ENCODE peak calls at places on chromosome 20, in seven cellular contexts. J is PC-9, B is Panc1, I is tibial artery, V is lower leg skin, T is MM.1S, R is kidney. W is an unnamed sample.

GRCh38 chr20:9235518-9235917 is 166.6 kb downstream of the PLCB4 start:
- DNase-seq in R (no peak), J (peak), B (no peak), I (no peak), V (no peak), T (no peak), W (peak)

GRCh38 chr20:8400461-8400860 is 268.4 kb downstream of the PLCB1 start:
- DNase-seq in J (no peak), B (no peak), I (no peak), V (no peak), T (no peak), R (no peak), W (no peak)

GRCh38 chr20:43824699-43825402 is 89.8 kb upstream of the TOX2 start:
- DNase-seq in R (no peak), V (no peak), T (no peak), B (no peak), I (no peak), J (peak), W (peak)

GRCh38 chr20:37042986-37043972 is 52.5 kb downstream of the RBL1 start:
- DNase-seq in T (peak), R (no peak), I (no peak), J (no peak), V (no peak), B (no peak), W (no peak)

GRCh38 chr20:64142546-64142945 is 21.7 kb upstream of the MYT1 start:
- DNase-seq in R (peak), T (no peak), V (no peak), J (no peak), B (no peak), I (peak), W (no peak)

GRCh38 chr20:4780245-4780644 is 58.5 kb downstream of the PRND start:
- DNase-seq in I (no peak), B (no peak), R (no peak), V (no peak), T (no peak), J (no peak), W (no peak)

GRCh38 chr20:1370548-1371110 is 22.2 kb downstream of the FKBP1A start:
- DNase-seq in T (no peak), V (no peak), J (no peak), I (no peak), R (no peak), B (no peak), W (no peak)

GRCh38 chr20:1907586-1907985 is 12.4 kb downstream of the SIRPA start:
- DNase-seq in T (no peak), V (no peak), J (no peak), B (no peak), I (no peak), R (no peak), W (peak)

GRCh38 chr20:1160496-1160895 is 24.3 kb downstream of the TMEM74B start:
- DNase-seq in T (no peak), V (no peak), R (no peak), B (no peak), I (no peak), J (no peak), W (no peak)

GRCh38 chr20:43977252-43977651 is 62.6 kb downstream of the TOX2 start:
- DNase-seq in R (no peak), T (no peak), B (no peak), V (no peak), J (no peak), I (no peak), W (peak)

GRCh38 chr20:54345301-54345724 is 130.1 kb upstream of the DOK5 start:
- DNase-seq in T (no peak), B (peak), I (no peak), R (no peak), V (no peak), J (peak), W (peak)

GRCh38 chr20:61662226-61662945 is 403.3 kb downstream of the TAF4 start:
- DNase-seq in R (no peak), J (no peak), B (no peak), I (no peak), T (no peak), V (no peak), W (no peak)

GRCh38 chr20:11686900-11687543 is 230.7 kb upstream of the BTBD3 start:
- DNase-seq in R (peak), J (no peak), T (no peak), B (no peak), I (no peak), V (no peak), W (peak)

GRCh38 chr20:63825331-63826118 is 5.5 kb downstream of the ZBTB46 start:
- DNase-seq in T (no peak), V (no peak), B (no peak), I (no peak), R (no peak), J (peak), W (no peak)

GRCh38 chr20:5773589-5773988 is 23.4 kb downstream of the SHLD1 start:
- DNase-seq in B (no peak), J (no peak), T (no peak), R (no peak), V (no peak), I (no peak), W (no peak)

GRCh38 chr20:9375221-9375681 is 139.1 kb upstream of the LAMP5 start:
- DNase-seq in V (no peak), R (no peak), T (no peak), J (no peak), B (no peak), I (no peak), W (peak)

GRCh38 chr20:21609981-21610380 is 95.5 kb upstream of the PAX1 start:
- DNase-seq in J (no peak), B (no peak), V (no peak), T (no peak), I (no peak), R (no peak), W (no peak)

GRCh38 chr20:47725248-47725973 is 59.9 kb downstream of the SULF2 start:
- DNase-seq in I (peak), B (peak), R (peak), V (peak), J (peak), T (peak), W (peak)

GRCh38 chr20:21361266-21361665 is 36.1 kb downstream of the NKX2-4 start:
- DNase-seq in I (no peak), V (no peak), R (no peak), B (no peak), J (no peak), T (no peak), W (no peak)

GRCh38 chr20:47859255-47859654 is 74.0 kb upstream of the SULF2 start:
- DNase-seq in B (no peak), I (no peak), V (no peak), J (no peak), T (no peak), R (no peak), W (no peak)

GRCh38 chr20:58407201-58407873 is 18.3 kb downstream of the VAPB start:
- DNase-seq in V (no peak), B (no peak), I (no peak), R (no peak), T (no peak), J (no peak), W (no peak)

GRCh38 chr20:58930496-58930895 is 50.6 kb upstream of the NELFCD start:
- DNase-seq in T (no peak), R (no peak), I (no peak), V (no peak), J (no peak), B (no peak), W (no peak)

GRCh38 chr20:34604980-34605788 is 46.7 kb downstream of the MAP1LC3A start:
- DNase-seq in T (no peak), J (no peak), R (no peak), I (no peak), V (no peak), B (no peak), W (peak)

GRCh38 chr20:23034721-23035671 is at the start of gene SSTR4:
- DNase-seq in I (no peak), J (no peak), V (no peak), T (no peak), B (no peak), R (no peak), W (no peak)

GRCh38 chr20:48214601-48215000 is 429.3 kb upstream of the SULF2 start:
- DNase-seq in R (no peak), I (no peak), J (peak), B (no peak), V (no peak), T (no peak), W (no peak)

GRCh38 chr20:58875111-58875510 is 22.6 kb downstream of the GNAS start:
- DNase-seq in T (no peak), R (no peak), V (no peak), J (no peak), B (no peak), I (no peak), W (no peak)

GRCh38 chr20:7161690-7162089 is 394.2 kb downstream of the BMP2 start:
- DNase-seq in J (no peak), R (no peak), T (no peak), V (no peak), B (no peak), I (no peak), W (peak)
- TF ChIP-seq CTCF in J (peak), R (peak), T (peak), V (no peak), B (peak), I (no peak), W (peak)

DNA sequence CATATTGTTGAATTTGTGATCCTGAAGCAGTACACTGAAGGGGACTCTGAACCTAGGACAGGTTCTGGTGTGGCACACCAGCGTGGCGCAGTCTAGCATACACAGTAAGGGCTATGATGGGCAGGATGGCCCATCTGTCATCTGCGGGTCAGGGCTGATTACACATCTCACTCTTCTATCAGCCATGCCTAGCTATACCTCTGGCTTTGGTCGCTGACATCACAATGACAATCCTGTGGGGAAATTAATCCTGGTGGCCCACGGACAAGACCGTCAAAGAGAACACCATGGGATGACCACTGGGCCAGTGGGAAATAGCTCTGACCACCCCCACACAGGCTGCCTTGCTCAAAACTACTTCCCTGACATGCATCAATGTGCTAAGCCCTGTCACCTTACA is 2.8 kb downstream of the SNHG17 start:
- DNase-seq in B (no peak), I (no peak), V (no peak), R (no peak), J (no peak), T (no peak), W (no peak)
- H3K4me3 ChIP-seq in B (no peak), I (no peak), V (no peak), R (no peak), J (no peak), T (peak), W (no peak)

GRCh38 chr20:57264908-57265648 is 1.4 kb downstream of the BMP7 start:
- DNase-seq in R (no peak), J (no peak), V (no peak), B (no peak), I (peak), T (no peak), W (no peak)

GRCh38 chr20:57263767-57264150 is 2.7 kb downstream of the BMP7 start:
- DNase-seq in J (no peak), I (no peak), V (no peak), B (no peak), T (no peak), R (no peak), W (no peak)

GRCh38 chr20:57263127-57263609 is 3.3 kb downstream of the BMP7 start:
- DNase-seq in R (no peak), V (no peak), I (no peak), T (no peak), J (no peak), B (no peak), W (no peak)

GRCh38 chr20:57265649-57266250 is 691 bp downstream of the BMP7 start:
- DNase-seq in J (no peak), I (no peak), R (peak), V (no peak), T (no peak), B (no peak), W (no peak)

DNA sequence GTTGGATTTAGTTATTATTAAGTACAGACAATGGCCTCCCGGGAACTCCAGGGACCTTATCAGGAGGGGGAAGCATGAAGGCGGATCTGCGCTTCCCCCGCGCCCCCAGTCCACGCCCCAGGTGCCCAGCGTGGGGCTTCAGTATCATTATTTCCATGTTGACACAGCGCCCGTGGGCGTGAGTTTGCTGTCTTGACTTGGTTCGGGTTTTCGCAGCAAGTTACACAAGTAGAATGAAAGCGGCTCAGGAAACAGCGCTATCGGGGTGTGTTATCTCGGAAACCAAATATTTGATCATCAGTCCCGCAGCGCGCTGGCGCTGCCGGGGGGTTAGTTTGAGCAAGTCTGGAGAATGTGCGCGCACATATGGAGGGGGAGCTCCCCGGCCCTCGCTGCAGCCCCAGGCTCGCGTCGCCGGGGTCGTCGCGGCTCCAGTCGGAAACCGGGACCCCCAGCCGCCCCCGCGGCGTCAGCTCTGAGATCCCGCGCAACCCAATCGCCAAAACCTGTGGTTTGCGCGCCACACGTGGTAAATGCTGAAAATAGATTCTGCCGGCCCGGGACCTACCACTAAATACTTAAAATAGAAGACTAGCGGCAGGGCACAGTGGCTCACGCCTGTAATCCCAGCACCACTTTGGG is 2.2 kb downstream of the BMP7 start:
- DNase-seq in I (no peak), V (no peak), T (no peak), R (no peak), B (no peak), J (no peak), W (no peak)
- TF ChIP-seq CTCF in I (no peak), V (no peak), T (no peak), R (no peak), B (no peak), J (no peak), W (no peak)

GRCh38 chr20:32031007-32031958 is 20.8 kb upstream of the HCK start:
- DNase-seq in B (peak), I (peak), V (peak), R (peak), T (peak), J (peak), W (peak)
- H3K4me3 ChIP-seq in B (peak), I (peak), V (no peak), R (no peak), T (peak), J (no peak), W (peak)

DNA sequence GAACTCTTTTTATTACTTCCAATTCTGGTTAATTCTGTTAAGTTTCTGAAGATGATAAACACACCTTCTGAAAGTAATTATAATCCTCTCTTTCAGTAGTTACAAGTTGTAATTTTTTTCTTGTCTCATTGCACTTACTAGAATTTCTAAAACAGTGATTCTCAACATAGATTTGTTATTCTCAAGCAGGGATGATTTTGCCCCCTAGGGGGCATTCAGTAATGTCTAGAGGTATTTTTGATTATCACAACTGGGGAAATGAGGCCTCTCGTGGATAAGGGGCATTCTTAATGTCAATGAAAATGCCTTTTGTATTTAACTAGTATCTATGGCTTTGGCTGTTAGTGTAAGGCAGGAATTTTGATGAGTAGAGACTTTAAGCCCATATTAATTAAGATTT is 39.4 kb upstream of the MAFB start:
- DNase-seq in I (no peak), V (no peak), B (no peak), T (no peak), R (no peak), J (no peak), W (no peak)
- TF ChIP-seq CTCF in I (no peak), V (no peak), B (peak), T (peak), R (no peak), J (peak), W (peak)

GRCh38 chr20:49835031-49835430 is 22.4 kb downstream of the SLC9A8 start:
- DNase-seq in I (no peak), J (no peak), T (no peak), B (no peak), V (no peak), R (no peak), W (no peak)

GRCh38 chr20:49833483-49833882 is 20.9 kb downstream of the SLC9A8 start:
- DNase-seq in T (no peak), B (no peak), J (no peak), I (no peak), R (no peak), V (no peak), W (no peak)

GRCh38 chr20:49831022-49831769 is 18.6 kb downstream of the SLC9A8 start:
- DNase-seq in I (no peak), V (no peak), R (no peak), B (no peak), J (no peak), T (no peak), W (no peak)

GRCh38 chr20:49832632-49833327 is 20.2 kb downstream of the SLC9A8 start:
- DNase-seq in B (no peak), V (peak), I (no peak), T (no peak), J (peak), R (no peak), W (no peak)

DNA sequence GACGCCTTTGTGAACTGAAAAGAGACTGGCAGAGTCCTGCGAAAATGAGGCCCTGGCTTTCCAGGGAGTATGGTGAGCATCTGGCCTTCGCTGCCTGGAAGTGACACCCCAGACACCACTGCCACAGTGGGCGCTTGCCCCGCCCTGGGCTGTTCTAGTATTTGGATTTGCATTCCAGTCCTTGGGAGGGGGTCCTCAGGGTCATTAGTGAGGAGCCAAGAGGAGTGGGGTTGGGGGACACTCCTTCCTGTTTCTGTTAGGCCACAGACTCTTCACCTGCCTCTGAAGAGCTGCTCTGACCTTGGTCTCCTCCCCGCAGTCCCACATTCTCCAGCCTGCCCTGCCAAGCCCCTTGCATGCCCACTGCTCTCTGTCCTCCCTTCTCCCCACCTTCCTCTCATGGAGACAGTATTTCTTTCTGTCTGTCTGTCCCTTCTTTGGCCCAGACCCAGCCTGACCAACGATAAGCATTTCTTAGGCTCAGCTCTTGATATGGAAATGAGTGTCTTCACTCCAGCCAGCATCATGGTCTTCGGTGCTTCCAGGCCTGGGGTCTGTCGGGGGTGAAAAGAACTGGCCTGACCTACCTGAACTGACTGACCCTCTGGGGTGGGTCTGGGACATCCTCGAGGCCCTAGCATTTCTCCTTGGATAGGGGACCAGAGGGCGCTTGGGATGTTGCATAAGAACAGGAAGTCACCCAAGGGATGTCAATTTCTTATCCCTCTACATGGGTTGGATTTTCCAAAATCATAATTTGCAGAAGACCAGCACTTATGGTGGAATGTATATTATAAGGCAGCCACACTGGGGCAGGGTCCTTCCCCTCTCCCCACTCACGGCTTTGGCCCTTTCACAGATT is 19.4 kb downstream of the SLC9A8 start:
- DNase-seq in I (no peak), V (no peak), R (no peak), J (no peak), T (no peak), B (no peak), W (no peak)
- H3K4me3 ChIP-seq in I (no peak), V (no peak), R (no peak), J (no peak), T (no peak), B (no peak), W (no peak)

GRCh38 chr20:62792940-62793756 is 3.1 kb upstream of the MRGBP start:
- DNase-seq in J (no peak), V (no peak), R (no peak), I (no peak), B (no peak), T (no peak), W (no peak)
- TF ChIP-seq CTCF in J (no peak), V (no peak), R (no peak), I (no peak), B (no peak), T (no peak), W (no peak)